ENCODE peak calls at places on chromosome X, in seven cellular contexts. N is NCI-H524; F is GM20000; U is HS-5; J is activated naive CD4-positive, alpha-beta T cell treated with anti-CD3 and anti-CD28 coated beads, Interleukin-2, amount 50 U/mL, for 72 hours; T is stromal cell of bone marrow; X is activated T-cell treated with anti-CD3 and anti-CD28 coated beads for 1 hour. R is an unnamed sample.

GRCh38 chrX:33188286-33188685 is 23.1 kb downstream of the DMD start:
- DNase-seq in X (no peak), U (no peak), F (no peak), J (no peak), T (no peak), N (no peak), R (no peak)

GRCh38 chrX:20514358-20514757 is 247.6 kb upstream of the RPS6KA3 start:
- DNase-seq in X (no peak), T (peak), J (no peak), U (peak), F (no peak), N (no peak), R (no peak)

GRCh38 chrX:39821709-39822095 is 276.1 kb downstream of the BCOR start:
- DNase-seq in T (no peak), N (no peak), J (no peak), X (no peak), U (no peak), F (no peak), R (no peak)

GRCh38 chrX:42976729-42977366 is 198.9 kb upstream of the PPP1R2C start:
- DNase-seq in U (no peak), F (no peak), X (no peak), N (no peak), J (no peak), T (no peak), R (no peak)

GRCh38 chrX:150205011-150205410 is 158.1 kb upstream of the MAMLD1 start:
- DNase-seq in X (no peak), T (no peak), N (no peak), J (no peak), U (no peak), F (no peak), R (no peak)

GRCh38 chrX:149506349-149506748 is 1.2 kb upstream of the IDS start:
- DNase-seq in T (no peak), X (no peak), N (no peak), F (no peak), U (no peak), J (no peak), R (no peak)

GRCh38 chrX:150692837-150693781 is at the start of gene MTMR1:
- DNase-seq in T (no peak), X (peak), U (no peak), J (peak), N (peak), F (peak), R (peak)

GRCh38 chrX:141405878-141406492 is 163.7 kb upstream of the SPANXC start:
- DNase-seq in N (no peak), F (no peak), X (no peak), J (no peak), U (peak), T (peak), R (no peak)

GRCh38 chrX:150365051-150365952 is 2.2 kb downstream of the MAMLD1 start:
- DNase-seq in T (no peak), U (no peak), J (peak), F (peak), N (peak), X (peak), R (peak)

GRCh38 chrX:67604979-67605703 is 61.3 kb downstream of the AR start:
- DNase-seq in N (no peak), F (no peak), U (peak), T (no peak), X (no peak), J (no peak), R (no peak)

GRCh38 chrX:482192-482701 is 95.5 kb upstream of the PPP2R3B start:
- DNase-seq in T (no peak), U (no peak), X (no peak), N (no peak), F (no peak), J (no peak), R (no peak)

GRCh38 chrX:130170752-130171445 is 863 bp upstream of the RAB33A start:
- DNase-seq in F (peak), N (peak), T (no peak), J (peak), X (peak), U (no peak), R (peak)

GRCh38 chrX:30593435-30594200 is 16.1 kb upstream of the TASL start:
- DNase-seq in U (no peak), F (no peak), X (peak), T (no peak), N (no peak), J (no peak), R (no peak)

GRCh38 chrX:94831364-94831763 is 1157.4 kb downstream of the FAM133A start:
- DNase-seq in F (no peak), N (no peak), X (no peak), U (no peak), T (no peak), J (no peak), R (no peak)

GRCh38 chrX:32084757-32085156 is 1012.9 kb upstream of the FTHL17 start:
- DNase-seq in X (no peak), U (no peak), N (no peak), J (no peak), T (no peak), F (no peak), R (no peak)

GRCh38 chrX:69510914-69511513 is 6.9 kb downstream of the NALF2 start:
- DNase-seq in X (no peak), N (no peak), U (no peak), J (no peak), F (no peak), T (no peak), R (no peak)

GRCh38 chrX:9532349-9532748 is 67.5 kb downstream of the TBL1X start:
- DNase-seq in F (no peak), T (no peak), U (no peak), N (no peak), J (no peak), X (no peak), R (no peak)

GRCh38 chrX:96729868-96730643 is 45.4 kb downstream of the DIAPH2 start:
- DNase-seq in X (no peak), N (no peak), T (no peak), J (no peak), F (no peak), U (no peak), R (no peak)

GRCh38 chrX:63275127-63275526 is 76.0 kb downstream of the SPIN4 start:
- DNase-seq in T (no peak), N (no peak), U (peak), F (peak), J (peak), X (no peak), R (no peak)

GRCh38 chrX:64842492-64842891 is 133.8 kb downstream of the ZC4H2 start:
- DNase-seq in F (no peak), J (no peak), T (no peak), N (no peak), U (no peak), X (no peak), R (no peak)

R was measured in left lung.